ENCODE peak calls at places on chromosome 5, in six cellular contexts. T is ovary, J is spleen, L is left ventricle myocardium inferior, I is ascending aorta, S is tibial artery. D is an unnamed sample.
A peak's percentile ranks its signal among the peaks of the same experiment; 100 is the strongest.

GRCh38 chr5:139557811-139558210 is 3.3 kb upstream of the UBE2D2 start:
- DNase-seq in T (no peak), J (no peak), L (no peak), I (no peak), S (no peak), D (no peak)

GRCh38 chr5:10892135-10892910 is 131.3 kb upstream of the DAP start:
- DNase-seq in T (no peak), J (no peak), L (no peak), I (no peak), S (no peak), D (no peak)

GRCh38 chr5:174545926-174546325 is 178.5 kb upstream of the MSX2 start:
- DNase-seq in T (no peak), J (no peak), L (no peak), I (no peak), S (no peak), D (no peak)

GRCh38 chr5:158874814-158875213 is 224.9 kb downstream of the EBF1 start:
- DNase-seq in T (no peak), J (no peak), L (no peak), I (no peak), S (no peak), D (no peak)

GRCh38 chr5:132413567-132413966 is 44.1 kb downstream of the SLC22A5 start:
- DNase-seq in T (no peak), J (no peak), L (no peak), I (no peak), S (no peak), D (no peak)

GRCh38 chr5:132024117-132024435 is 12.6 kb upstream of the ACSL6 start:
- DNase-seq in T (no peak), J (no peak), L (no peak), I (no peak), S (no peak), D (peak; percentile 70)

GRCh38 chr5:132782101-132782500 is 5.1 kb upstream of the SEPTIN8 start:
- DNase-seq in T (no peak), J (no peak), L (no peak), I (no peak), S (no peak), D (no peak)

GRCh38 chr5:10702040-10702629 is 58.9 kb downstream of the DAP start:
- DNase-seq in T (peak; percentile 43), J (no peak), L (no peak), I (no peak), S (no peak), D (no peak)

GRCh38 chr5:53167836-53168235 is 58.3 kb upstream of the MOCS2 start:
- DNase-seq in T (no peak), J (no peak), L (peak; percentile 58), I (peak; percentile 10), S (peak; percentile 87), D (no peak)

GRCh38 chr5:148794275-148794674 is 32.1 kb upstream of the ADRB2 start:
- DNase-seq in T (no peak), J (no peak), L (no peak), I (no peak), S (no peak), D (no peak)

GRCh38 chr5:173645897-173646574 is 29.6 kb upstream of the BOD1 start:
- DNase-seq in T (no peak), J (no peak), L (no peak), I (no peak), S (no peak), D (no peak)

GRCh38 chr5:9318031-9318430 is 227.8 kb downstream of the SEMA5A start:
- DNase-seq in T (no peak), J (no peak), L (no peak), I (no peak), S (no peak), D (no peak)

GRCh38 chr5:174412374-174412773 is 312.0 kb upstream of the MSX2 start:
- DNase-seq in T (no peak), J (no peak), L (no peak), I (no peak), S (no peak), D (peak; percentile 55)

GRCh38 chr5:73899055-73899454 is 273.1 kb downstream of the ARHGEF28 start:
- DNase-seq in T (no peak), J (no peak), L (no peak), I (no peak), S (no peak), D (peak; percentile 78)

GRCh38 chr5:78504726-78505431 is 143.7 kb downstream of the LHFPL2 start:
- DNase-seq in T (peak; percentile 92), J (no peak), L (peak; percentile 85), I (peak; percentile 62), S (peak; percentile 92), D (peak; percentile 97)

GRCh38 chr5:137096149-137097103 is 402.7 kb downstream of the SPOCK1 start:
- DNase-seq in T (no peak), J (no peak), L (no peak), I (no peak), S (no peak), D (no peak)

GRCh38 chr5:98773214-98773463 is 324 bp upstream of the RGMB start:
- DNase-seq in T (no peak), J (no peak), L (no peak), I (no peak), S (no peak), D (no peak)

GRCh38 chr5:73170522-73170921 is 2.5 kb upstream of the TMEM174 start:
- DNase-seq in T (no peak), J (no peak), L (no peak), I (no peak), S (no peak), D (no peak)

GRCh38 chr5:84218546-84218945 is 166.1 kb downstream of the EDIL3 start:
- DNase-seq in T (no peak), J (peak; percentile 66), L (no peak), I (no peak), S (no peak), D (no peak)

GRCh38 chr5:68950111-68950510 is 143.7 kb upstream of the SLC30A5 start:
- DNase-seq in T (no peak), J (no peak), L (no peak), I (no peak), S (no peak), D (no peak)

GRCh38 chr5:139014726-139015125 is 139.6 kb upstream of the LRRTM2 start:
- DNase-seq in T (no peak), J (no peak), L (no peak), I (no peak), S (no peak), D (no peak)

GRCh38 chr5:138035605-138036537 is 3.0 kb upstream of the FAM13B start:
- DNase-seq in T (peak; percentile 62), J (no peak), L (peak; percentile 27), I (no peak), S (peak; percentile 54), D (no peak)

GRCh38 chr5:111461261-111461671 is 51.1 kb downstream of the STARD4 start:
- DNase-seq in T (no peak), J (no peak), L (no peak), I (no peak), S (no peak), D (no peak)

GRCh38 chr5:1793301-1793740 is 6.3 kb downstream of the MRPL36 start:
- DNase-seq in T (no peak), J (peak; percentile 72), L (no peak), I (no peak), S (peak; percentile 7), D (no peak)

GRCh38 chr5:17802256-17802655 is 168.0 kb downstream of the TAF11L14 start:
- DNase-seq in T (no peak), J (no peak), L (no peak), I (no peak), S (no peak), D (no peak)

GRCh38 chr5:32831630-32832029 is 120.5 kb downstream of the NPR3 start:
- DNase-seq in T (no peak), J (no peak), L (no peak), I (no peak), S (no peak), D (no peak)

GRCh38 chr5:93422652-93423332 is 158.2 kb downstream of the NR2F1-AS1 start:
- DNase-seq in T (no peak), J (no peak), L (no peak), I (no peak), S (no peak), D (no peak)

GRCh38 chr5:95842955-95843544 is 20.5 kb upstream of the GLRX start:
- DNase-seq in T (no peak), J (peak; percentile 92), L (peak; percentile 59), I (peak; percentile 64), S (peak; percentile 80), D (no peak)

GRCh38 chr5:167205881-167206280 is 1085.6 kb upstream of the WWC1 start:
- DNase-seq in T (no peak), J (no peak), L (no peak), I (no peak), S (no peak), D (no peak)

GRCh38 chr5:178336889-178337785 is 104.5 kb upstream of the PHYKPL start:
- DNase-seq in T (no peak), J (peak; percentile 74), L (no peak), I (no peak), S (no peak), D (no peak)
- H3K9me3 ChIP-seq in T (no peaks in the 10 kb centered on the region), J (no peaks in the 10 kb centered on the region), L (no peaks in the 10 kb centered on the region), I (no peaks in the 10 kb centered on the region), S (no peaks in the 10 kb centered on the region), D (no peaks in the 10 kb centered on the region)

GRCh38 chr5:66472010-66472409 is 124.2 kb upstream of the MAST4 start:
- DNase-seq in T (no peak), J (no peak), L (no peak), I (no peak), S (no peak), D (no peak)

GRCh38 chr5:66469684-66470083 is 126.5 kb upstream of the MAST4 start:
- DNase-seq in T (no peak), J (no peak), L (no peak), I (no peak), S (no peak), D (no peak)

GRCh38 chr5:66467564-66467963 is 128.6 kb upstream of the MAST4 start:
- DNase-seq in T (no peak), J (no peak), L (no peak), I (no peak), S (no peak), D (no peak)
- H3K9me3 ChIP-seq in T (no peaks in the 10 kb centered on the region), J (peaks cover 37% of the 10 kb centered on the region), L (peaks cover 35% of the 10 kb centered on the region), I (no peaks in the 10 kb centered on the region), S (no peaks in the 10 kb centered on the region), D (peaks cover 7% of the 10 kb centered on the region)

DNA sequence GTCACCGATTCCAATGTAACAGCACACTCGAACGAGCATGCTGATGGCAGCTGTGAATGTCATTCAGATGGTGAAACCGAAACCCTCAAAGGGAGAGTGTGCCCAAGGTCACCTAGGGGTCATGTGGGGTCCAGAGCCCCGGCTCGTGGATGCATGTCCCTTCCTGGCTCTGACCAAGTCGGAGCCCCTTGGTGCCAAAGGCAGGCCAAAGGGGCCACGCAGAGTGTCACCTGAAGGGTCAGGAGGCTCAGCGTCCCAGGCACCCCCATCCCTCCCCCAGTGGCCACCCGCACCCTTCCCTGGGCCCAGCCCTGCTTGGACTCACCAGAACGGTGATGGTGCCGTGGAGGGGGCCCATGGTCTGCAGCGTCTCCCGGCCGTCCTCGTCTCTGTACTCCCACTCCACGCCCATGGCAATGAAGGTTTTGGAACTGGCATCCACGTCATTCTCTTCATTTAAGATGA is 69.5 kb downstream of the ZNF354C start:
- DNase-seq in T (peak; percentile 4), J (peak; percentile 48), L (no peak), I (no peak), S (no peak), D (no peak)
- H3K9me3 ChIP-seq in T (no peaks in the 10 kb centered on the region), J (no peaks in the 10 kb centered on the region), L (no peaks in the 10 kb centered on the region), I (no peaks in the 10 kb centered on the region), S (no peaks in the 10 kb centered on the region), D (no peaks in the 10 kb centered on the region)

DNA sequence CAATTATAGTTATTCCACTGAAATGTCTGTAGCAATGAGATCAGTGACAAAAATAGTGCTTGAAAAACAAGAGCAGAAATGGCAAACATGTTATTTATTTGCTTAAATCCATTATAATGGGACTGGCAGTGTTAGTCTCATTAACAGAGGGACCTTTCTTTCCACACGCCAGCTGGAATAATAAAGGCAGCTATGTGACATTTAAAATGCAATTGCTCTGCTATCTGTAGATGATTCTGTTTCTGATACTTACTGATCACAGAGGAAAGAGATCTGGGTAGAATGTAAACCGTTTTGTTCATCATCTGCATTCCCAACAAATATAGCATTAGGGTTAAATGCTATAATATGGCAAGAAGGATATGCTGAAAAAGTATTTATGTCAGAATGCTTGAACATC is 753.5 kb upstream of the ZNF608 start:
- DNase-seq in T (no peak), J (no peak), L (no peak), I (no peak), S (no peak), D (no peak)
- H3K9me3 ChIP-seq in T (no peaks in the 10 kb centered on the region), J (no peaks in the 10 kb centered on the region), L (no peaks in the 10 kb centered on the region), I (no peaks in the 10 kb centered on the region), S (no peaks in the 10 kb centered on the region), D (no peaks in the 10 kb centered on the region)